ENCODE peak calls at places on chromosomes 13 and 19, in five cellular contexts. I, V, C, H and L are unnamed samples.

GRCh38 chr19:17419154-17419490 is 725 bp upstream of the MVB12A start:
- DNase-seq in I (no peak), V (no peak), C (no peak), H (no peak), L (no peak)

GRCh38 chr13:60312851-60313505 is 84.0 kb upstream of the TDRD3 start:
- DNase-seq in I (no peak), V (no peak), C (peak), H (no peak), L (no peak)

GRCh38 chr13:106617561-106617960 is 49.6 kb upstream of the ARGLU1 start:
- DNase-seq in I (no peak), V (peak), C (peak), H (no peak), L (no peak)

GRCh38 chr13:36992362-36992761 is 6.8 kb downstream of the ALG5 start:
- DNase-seq in I (no peak), V (no peak), C (peak), H (no peak), L (no peak)

GRCh38 chr19:40686882-40687524 is 3.4 kb downstream of the NUMBL start:
- DNase-seq in I (no peak), V (no peak), C (no peak), H (no peak), L (no peak)

GRCh38 chr19:2702170-2703076 is at the start of gene GNG7:
- DNase-seq in I (peak), V (peak), C (peak), H (peak), L (no peak)

GRCh38 chr13:73715114-73715909 is 418.9 kb downstream of the KLF12 start:
- DNase-seq in I (no peak), V (no peak), C (no peak), H (no peak), L (no peak)

GRCh38 chr13:102198418-102199322 is 203.2 kb downstream of the FGF14 start:
- DNase-seq in I (no peak), V (no peak), C (peak), H (no peak), L (no peak)

GRCh38 chr13:20721454-20722357 is 18.2 kb downstream of the IL17D start:
- DNase-seq in I (peak), V (peak), C (peak), H (peak), L (no peak)

GRCh38 chr19:33460221-33460908 is 61.2 kb downstream of the PEPD start:
- DNase-seq in I (no peak), V (no peak), C (no peak), H (no peak), L (no peak)

GRCh38 chr19:30855475-30855874 is 483.3 kb downstream of the ZNF536 start:
- DNase-seq in I (no peak), V (no peak), C (no peak), H (no peak), L (no peak)

GRCh38 chr19:48391100-48392005 is at the start of gene KDELR1:
- DNase-seq in I (peak), V (peak), C (peak), H (peak), L (no peak)

GRCh38 chr13:20291037-20291436 is 58.9 kb upstream of the GJB6 start:
- DNase-seq in I (no peak), V (no peak), C (no peak), H (no peak), L (no peak)

GRCh38 chr19:1857648-1858326 is 5.6 kb downstream of the KLF16 start:
- DNase-seq in I (no peak), V (no peak), C (no peak), H (peak), L (no peak)

GRCh38 chr13:94309997-94310842 is 169.3 kb downstream of the DCT start:
- DNase-seq in I (no peak), V (peak), C (peak), H (no peak), L (peak)

GRCh38 chr19:57263244-57263643 is 17.0 kb upstream of the ZNF460 start:
- DNase-seq in I (no peak), V (no peak), C (no peak), H (no peak), L (no peak)

GRCh38 chr19:38321646-38322323 is 2.1 kb downstream of the KCNK6 start:
- DNase-seq in I (peak), V (no peak), C (peak), H (no peak), L (no peak)

GRCh38 chr13:66553391-66553790 is 676.7 kb downstream of the PCDH9 start:
- DNase-seq in I (no peak), V (no peak), C (peak), H (no peak), L (no peak)

GRCh38 chr19:4456566-4456842 is 1.1 kb downstream of the UBXN6 start:
- DNase-seq in I (no peak), V (no peak), C (peak), H (no peak), L (no peak)

GRCh38 chr19:56866563-56866962 is 26.0 kb upstream of the PEG3 start:
- DNase-seq in I (no peak), V (no peak), C (no peak), H (no peak), L (no peak)

GRCh38 chr13:72983085-72983768 is 75.6 kb upstream of the KLF5 start:
- DNase-seq in I (no peak), V (no peak), C (peak), H (no peak), L (peak)

GRCh38 chr19:15178629-15179308 is 22.0 kb downstream of the NOTCH3 start:
- DNase-seq in I (no peak), V (no peak), C (no peak), H (no peak), L (no peak)

GRCh38 chr13:95234242-95234641 is 67.0 kb downstream of the ABCC4 start:
- DNase-seq in I (no peak), V (no peak), C (no peak), H (no peak), L (no peak)

GRCh38 chr13:24149306-24150032 is 11.1 kb upstream of the SPATA13 start:
- DNase-seq in I (no peak), V (peak), C (peak), H (no peak), L (no peak)

GRCh38 chr19:1126984-1127760 is 23.4 kb downstream of the GPX4 start:
- DNase-seq in I (no peak), V (no peak), C (no peak), H (no peak), L (no peak)

GRCh38 chr19:33497778-33498175 is 23.8 kb downstream of the PEPD start:
- DNase-seq in I (no peak), V (no peak), C (no peak), H (no peak), L (no peak)

GRCh38 chr13:113919761-113920160 is 54.1 kb downstream of the C13orf46 start:
- DNase-seq in I (no peak), V (no peak), C (no peak), H (no peak), L (no peak)

GRCh38 chr13:98195054-98195791 is 18.2 kb upstream of the RNF113B start:
- DNase-seq in I (no peak), V (no peak), C (no peak), H (no peak), L (no peak)

GRCh38 chr13:66071018-66071417 is 1159.1 kb downstream of the PCDH9 start:
- DNase-seq in I (no peak), V (no peak), C (no peak), H (no peak), L (no peak)

GRCh38 chr13:45333973-45334922 is 6.7 kb downstream of the TPT1 start:
- DNase-seq in I (no peak), V (no peak), C (peak), H (no peak), L (no peak)

GRCh38 chr19:54266133-54266532 is 9.1 kb upstream of the LILRB5 start:
- DNase-seq in I (peak), V (peak), C (peak), H (no peak), L (no peak)

GRCh38 chr13:49954674-49955455 is 18.7 kb upstream of the SPRYD7 start:
- DNase-seq in I (no peak), V (no peak), C (no peak), H (no peak), L (no peak)

GRCh38 chr13:37647038-37647650 is 48.6 kb upstream of the POSTN start:
- DNase-seq in I (no peak), V (no peak), C (peak), H (no peak), L (no peak)

GRCh38 chr13:50340566-50341287 is 325.5 kb downstream of the KCNRG start:
- DNase-seq in I (peak), V (no peak), C (no peak), H (no peak), L (no peak)

GRCh38 chr13:87131611-87132010 is 539.6 kb upstream of the SLITRK5 start:
- DNase-seq in I (no peak), V (no peak), C (peak), H (no peak), L (no peak)

GRCh38 chr19:34837262-34837661 is 64.2 kb upstream of the ZNF599 start:
- DNase-seq in I (no peak), V (no peak), C (peak), H (no peak), L (no peak)

GRCh38 chr13:66210677-66211076 is 1019.5 kb downstream of the PCDH9 start:
- DNase-seq in I (no peak), V (peak), C (peak), H (no peak), L (peak)

GRCh38 chr13:110714798-110715394 is 1.4 kb downstream of the ING1 start:
- DNase-seq in I (peak), V (no peak), C (peak), H (peak), L (no peak)
- TF ChIP-seq CTCF in I (peak), V (no peak), C (peak), H (no peak), L (no peak)

GRCh38 chr19:45883881-45884681 is 1.9 kb downstream of the IRF2BP1 start:
- DNase-seq in I (no peak), V (no peak), C (no peak), H (peak), L (no peak)

GRCh38 chr19:45887311-45887710 is 1.4 kb upstream of the IRF2BP1 start:
- DNase-seq in I (peak), V (no peak), C (no peak), H (no peak), L (no peak)

GRCh38 chr19:45884682-45885555 is 1.0 kb downstream of the IRF2BP1 start:
- DNase-seq in I (peak), V (no peak), C (no peak), H (peak), L (no peak)

GRCh38 chr19:45886427-45887310 is 728 bp upstream of the IRF2BP1 start:
- DNase-seq in I (peak), V (peak), C (peak), H (peak), L (peak)

GRCh38 chr19:45885556-45886426 is at the start of gene IRF2BP1:
- DNase-seq in I (peak), V (peak), C (peak), H (peak), L (peak)
- TF ChIP-seq CTCF in I (no peak), V (no peak), C (no peak), H (no peak), L (peak)

GRCh38 chr19:5943623-5944022 is 29.6 kb downstream of the CAPS start:
- DNase-seq in I (no peak), V (no peak), C (peak), H (no peak), L (no peak)

GRCh38 chr19:5948697-5949564 is 29.0 kb downstream of the RANBP3 start:
- DNase-seq in I (no peak), V (no peak), C (peak), H (peak), L (no peak)

GRCh38 chr19:5949792-5950305 is 28.1 kb downstream of the RANBP3 start:
- DNase-seq in I (no peak), V (no peak), C (no peak), H (peak), L (no peak)

GRCh38 chr19:5950744-5951143 is 27.2 kb downstream of the RANBP3 start:
- DNase-seq in I (no peak), V (no peak), C (no peak), H (no peak), L (no peak)

DNA sequence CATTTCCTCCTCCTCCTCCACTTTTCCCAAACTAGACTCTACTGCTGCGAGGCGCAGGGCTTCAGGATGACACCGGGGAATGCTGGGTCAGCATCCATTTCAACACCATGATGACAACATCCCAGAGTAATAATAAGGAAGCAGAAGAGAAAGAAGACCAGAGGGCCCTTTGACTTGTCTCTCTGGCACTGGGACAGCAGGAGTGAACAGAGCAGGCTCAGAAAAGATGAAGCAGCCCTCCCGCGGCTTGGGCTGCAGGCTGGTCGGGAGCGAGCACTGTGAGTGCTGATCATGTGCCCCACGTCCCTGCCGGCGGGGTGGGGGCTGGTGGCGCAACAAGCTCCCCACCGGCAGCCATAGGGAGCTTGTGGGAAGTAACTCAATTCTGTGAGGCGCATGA is 30.5 kb downstream of the RANBP3 start:
- DNase-seq in I (peak), V (no peak), C (peak), H (peak), L (no peak)
- TF ChIP-seq CTCF in I (no peak), V (no peak), C (no peak), H (no peak), L (no peak)

GRCh38 chr19:5679289-5680082 is 830 bp downstream of the MICOS13 start:
- DNase-seq in I (no peak), V (no peak), C (no peak), H (peak), L (no peak)
- TF ChIP-seq CTCF in I (no peak), V (no peak), C (no peak), H (no peak), L (no peak)

GRCh38 chr13:63463782-63464610 is 2048.3 kb upstream of the PCDH20 start:
- DNase-seq in I (no peak), V (no peak), C (no peak), H (no peak), L (no peak)
- TF ChIP-seq CTCF in I (no peak), V (no peak), C (no peak), H (no peak), L (no peak)

DNA sequence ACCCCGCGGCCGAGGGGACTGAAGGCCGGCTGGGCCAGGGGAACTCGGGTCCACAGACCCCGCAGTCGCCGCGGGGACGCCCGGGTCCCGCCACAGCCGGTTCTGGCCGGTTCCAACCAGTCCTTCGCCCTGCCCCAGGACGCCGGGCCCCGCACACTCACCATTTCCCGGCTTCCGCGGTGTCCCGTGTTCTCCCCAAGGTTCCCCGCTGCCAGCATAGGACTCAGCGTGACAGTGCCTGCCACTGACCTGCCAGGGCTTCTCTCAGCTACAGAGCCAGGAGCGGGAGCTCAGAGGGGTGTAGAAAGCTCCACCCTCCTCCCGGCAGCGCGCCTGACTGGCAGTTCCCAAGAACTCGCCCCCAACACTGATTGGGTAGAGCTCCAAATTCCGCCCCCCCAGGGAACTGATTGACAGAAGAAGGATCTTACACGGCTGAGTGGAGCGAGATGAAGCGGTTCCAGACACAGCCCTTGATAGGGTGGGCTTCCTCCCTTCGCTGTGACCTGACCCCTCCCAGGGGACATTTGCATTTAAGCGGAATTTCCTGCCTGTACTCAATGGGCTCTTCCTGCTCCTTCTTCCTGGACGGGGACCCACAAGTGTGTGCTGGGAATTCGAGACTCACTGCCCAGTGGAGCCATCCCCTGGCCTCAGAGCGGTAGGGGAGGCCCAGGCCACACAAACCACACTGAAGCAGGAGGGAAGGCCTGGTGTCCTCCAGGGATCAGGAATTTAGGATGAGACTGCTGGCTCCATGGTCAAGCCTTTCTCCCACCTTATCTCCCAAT is at the start of gene ZNF442:
- DNase-seq in I (peak), V (peak), C (peak), H (peak), L (peak)
- TF ChIP-seq CTCF in I (peak), V (peak), C (peak), H (peak), L (peak)